ENCODE peak calls at places on chromosomes 7 and 10, in six cellular contexts. A, N, X, U, S and Z are unnamed samples.

GRCh38 chr10:35896011-35896410 is 253.9 kb upstream of the FZD8 start:
- DNase-seq in A (no peak), N (peak), X (no peak), U (no peak), S (no peak), Z (peak)

GRCh38 chr7:94656925-94657731 is 1.2 kb upstream of the SGCE start:
- DNase-seq in A (peak), N (peak), X (peak), U (peak), S (no peak), Z (peak)

GRCh38 chr10:35824704-35825103 is 182.6 kb upstream of the FZD8 start:
- DNase-seq in A (no peak), N (no peak), X (no peak), U (no peak), S (no peak), Z (no peak)

GRCh38 chr7:116305485-116306408 is 95.4 kb downstream of the TES start:
- DNase-seq in A (no peak), N (no peak), X (peak), U (no peak), S (no peak), Z (peak)

GRCh38 chr7:98276241-98276761 is 5.2 kb upstream of the BRI3 start:
- DNase-seq in A (no peak), N (no peak), X (no peak), U (no peak), S (no peak), Z (peak)

GRCh38 chr10:5317547-5318107 is 47.1 kb upstream of the UCN3 start:
- DNase-seq in A (peak), N (peak), X (peak), U (peak), S (no peak), Z (peak)

GRCh38 chr10:60349426-60349825 is 40.2 kb downstream of the ANK3 start:
- DNase-seq in A (no peak), N (peak), X (no peak), U (no peak), S (no peak), Z (no peak)

GRCh38 chr10:31549936-31550335 is 230.9 kb downstream of the ZEB1 start:
- DNase-seq in A (no peak), N (no peak), X (no peak), U (no peak), S (no peak), Z (peak)

GRCh38 chr7:95614442-95614940 is 18.2 kb upstream of the PDK4 start:
- DNase-seq in A (no peak), N (no peak), X (no peak), U (no peak), S (no peak), Z (no peak)

GRCh38 chr10:27819781-27820531 is 74.3 kb upstream of the MKX start:
- DNase-seq in A (no peak), N (peak), X (no peak), U (no peak), S (no peak), Z (peak)

GRCh38 chr7:70884809-70885208 is 247.1 kb upstream of the GALNT17 start:
- DNase-seq in A (no peak), N (no peak), X (no peak), U (no peak), S (no peak), Z (no peak)

GRCh38 chr7:11557627-11558026 is 274.4 kb downstream of the THSD7A start:
- DNase-seq in A (no peak), N (peak), X (peak), U (no peak), S (peak), Z (peak)

GRCh38 chr10:10869592-10869991 is 148.1 kb upstream of the CELF2 start:
- DNase-seq in A (no peak), N (peak), X (peak), U (no peak), S (no peak), Z (no peak)

GRCh38 chr10:13810536-13810935 is 223.8 kb downstream of the PRPF18 start:
- DNase-seq in A (no peak), N (no peak), X (no peak), U (no peak), S (no peak), Z (no peak)

GRCh38 chr10:3852147-3852904 is 67.3 kb upstream of the KLF6 start:
- DNase-seq in A (peak), N (peak), X (peak), U (peak), S (no peak), Z (peak)

GRCh38 chr7:158495780-158496179 is 91.8 kb downstream of the PTPRN2 start:
- DNase-seq in A (peak), N (peak), X (peak), U (peak), S (no peak), Z (no peak)

GRCh38 chr10:79970062-79970461 is 21.2 kb upstream of the SFTPD start:
- DNase-seq in A (no peak), N (no peak), X (no peak), U (no peak), S (no peak), Z (no peak)

GRCh38 chr10:10826125-10826524 is 191.5 kb upstream of the CELF2 start:
- DNase-seq in A (no peak), N (peak), X (no peak), U (no peak), S (no peak), Z (peak)

GRCh38 chr10:22475857-22476600 is 130.7 kb downstream of the SPAG6 start:
- DNase-seq in A (peak), N (no peak), X (peak), U (peak), S (peak), Z (no peak)

GRCh38 chr7:67786021-67786420 is 789.4 kb downstream of the TYW1 start:
- DNase-seq in A (no peak), N (no peak), X (no peak), U (no peak), S (no peak), Z (no peak)

GRCh38 chr7:29597266-29597665 is 33.6 kb downstream of the PRR15 start:
- DNase-seq in A (no peak), N (no peak), X (no peak), U (no peak), S (no peak), Z (no peak)

GRCh38 chr10:101569838-101570763 is 18.0 kb downstream of the POLL start:
- DNase-seq in A (peak), N (peak), X (peak), U (peak), S (peak), Z (peak)

GRCh38 chr10:53624722-53625121 is 852.1 kb upstream of the MBL2 start:
- DNase-seq in A (no peak), N (no peak), X (no peak), U (no peak), S (no peak), Z (no peak)

GRCh38 chr10:14648042-14648765 is 126.5 kb downstream of the FAM107B start:
- DNase-seq in A (peak), N (peak), X (peak), U (peak), S (peak), Z (peak)

GRCh38 chr10:48455055-48455391 is 148.5 kb downstream of the MAPK8 start:
- DNase-seq in A (no peak), N (no peak), X (no peak), U (no peak), S (no peak), Z (no peak)

GRCh38 chr10:12993595-12993994 is 7.9 kb downstream of the CCDC3 start:
- DNase-seq in A (no peak), N (no peak), X (no peak), U (no peak), S (no peak), Z (no peak)

GRCh38 chr10:78457804-78458483 is 424.3 kb downstream of the RPS24 start:
- DNase-seq in A (no peak), N (peak), X (no peak), U (no peak), S (no peak), Z (peak)

GRCh38 chr10:327889-328809 is 192.9 kb downstream of the ZMYND11 start:
- DNase-seq in A (no peak), N (no peak), X (no peak), U (no peak), S (no peak), Z (no peak)

GRCh38 chr7:53101026-53101425 is 65.6 kb downstream of the POM121L12 start:
- DNase-seq in A (no peak), N (no peak), X (no peak), U (no peak), S (no peak), Z (no peak)

GRCh38 chr10:100829933-100830727 is 82.6 kb upstream of the SLF2 start:
- DNase-seq in A (peak), N (no peak), X (peak), U (no peak), S (no peak), Z (no peak)

GRCh38 chr7:25829663-25830062 is 322.3 kb upstream of the NFE2L3 start:
- DNase-seq in A (no peak), N (no peak), X (no peak), U (no peak), S (no peak), Z (no peak)

GRCh38 chr7:158973440-158973839 is 117.1 kb downstream of the DYNC2I1 start:
- DNase-seq in A (peak), N (no peak), X (peak), U (peak), S (peak), Z (peak)

GRCh38 chr7:12643001-12643400 is 44.4 kb upstream of the ARL4A start:
- DNase-seq in A (no peak), N (no peak), X (no peak), U (no peak), S (no peak), Z (no peak)

GRCh38 chr10:84164442-84164841 is 9.2 kb upstream of the GPR15LG start:
- DNase-seq in A (no peak), N (no peak), X (peak), U (no peak), S (no peak), Z (no peak)

GRCh38 chr7:21869785-21870402 is 75.8 kb downstream of the CDCA7L start:
- DNase-seq in A (no peak), N (peak), X (peak), U (no peak), S (no peak), Z (peak)

GRCh38 chr10:73803680-73804286 is 7.6 kb downstream of the NDST2 start:
- DNase-seq in A (no peak), N (no peak), X (no peak), U (peak), S (no peak), Z (no peak)

GRCh38 chr10:32957341-32958084 is 517 bp downstream of the ITGB1 start:
- DNase-seq in A (peak), N (no peak), X (peak), U (peak), S (peak), Z (no peak)

GRCh38 chr10:50260791-50261281 is 9.5 kb upstream of the ASAH2 start:
- DNase-seq in A (peak), N (no peak), X (no peak), U (peak), S (peak), Z (no peak)